ENCODE peak calls at places on chromosomes 3 and 15, in four cellular contexts. L is NCI-H1417; E is stimulated activated CD4-positive, alpha-beta T cell treated with anti-CD3 and anti-CD28 coated beads, TNF-alpha, amount 100 ng/mL, for 1 hour; P is heart left ventricle. Q is an unnamed sample.

GRCh38 chr3:64548200-64548889 is 139.5 kb downstream of the ADAMTS9 start:
- DNase-seq in L (no peak), P (peak), E (no peak), Q (peak)

GRCh38 chr3:188284455-188285212 is 130.7 kb downstream of the LPP start:
- DNase-seq in E (no peak), L (no peak), P (no peak), Q (peak)

GRCh38 chr3:137738710-137739109 is 25.4 kb upstream of the SOX14 start:
- DNase-seq in L (no peak), E (no peak), P (no peak), Q (no peak)

GRCh38 chr3:22141769-22142168 is 390.8 kb upstream of the ZNF385D start:
- DNase-seq in P (no peak), E (no peak), L (peak), Q (no peak)

GRCh38 chr15:40282144-40282869 is 557 bp downstream of the ANKRD63 start:
- DNase-seq in P (no peak), E (no peak), L (peak), Q (peak)

GRCh38 chr15:101359365-101359947 is 64.4 kb upstream of the SNRPA1 start:
- DNase-seq in E (no peak), P (no peak), L (peak), Q (no peak)

GRCh38 chr3:131110087-131110486 is 83.4 kb downstream of the NEK11 start:
- DNase-seq in L (no peak), E (no peak), P (no peak), Q (no peak)

GRCh38 chr3:37768107-37768809 is 93.4 kb upstream of the CTDSPL start:
- DNase-seq in L (peak), P (no peak), E (no peak), Q (no peak)

GRCh38 chr3:177134166-177134565 is 63.1 kb downstream of the TBL1XR1 start:
- DNase-seq in L (peak), P (no peak), E (no peak), Q (peak)

GRCh38 chr3:30124435-30125390 is 481.7 kb upstream of the TGFBR2 start:
- DNase-seq in L (no peak), E (no peak), P (peak), Q (peak)

GRCh38 chr15:39360417-39360816 is 220.5 kb upstream of the THBS1 start:
- DNase-seq in E (no peak), L (no peak), P (no peak), Q (peak)

GRCh38 chr3:133464573-133464972 is 64.7 kb downstream of the BFSP2 start:
- DNase-seq in L (peak), P (no peak), E (no peak), Q (peak)

GRCh38 chr15:68200016-68200861 is 4.9 kb downstream of the CALML4 start:
- DNase-seq in E (no peak), P (no peak), L (peak), Q (no peak)

GRCh38 chr3:118055381-118055780 is 979.3 kb downstream of the IGSF11 start:
- DNase-seq in P (no peak), L (no peak), E (no peak), Q (peak)

GRCh38 chr15:65524226-65524625 is 6.0 kb upstream of the HACD3 start:
- DNase-seq in E (no peak), L (no peak), P (no peak), Q (no peak)

GRCh38 chr15:69939513-69940440 is 157.9 kb downstream of the TLE3 start:
- DNase-seq in L (no peak), E (no peak), P (no peak), Q (no peak)

GRCh38 chr3:197711973-197712707 is 24.6 kb downstream of the RUBCN start:
- DNase-seq in L (peak), P (peak), E (peak), Q (peak)

GRCh38 chr3:105827959-105828358 is 40.9 kb downstream of the CBLB start:
- DNase-seq in L (no peak), E (no peak), P (no peak), Q (peak)

GRCh38 chr3:124467980-124468902 is 262.0 kb upstream of the UMPS start:
- DNase-seq in E (no peak), P (peak), L (peak), Q (peak)

GRCh38 chr3:45841701-45842491 is at the start of gene LZTFL1:
- DNase-seq in E (peak), L (peak), P (peak), Q (peak)